ENCODE peak calls at places on chromosomes 16 and 17, in four cellular contexts. J, H, Q and V are unnamed samples.

GRCh38 chr17:1611715-1612114 is 16.9 kb downstream of the SLC43A2 start:
- DNase-seq in J (no peak), H (no peak), Q (peak), V (no peak)

GRCh38 chr17:81434079-81434478 is 38.8 kb downstream of the BAHCC1 start:
- DNase-seq in J (no peak), H (no peak), Q (no peak), V (no peak)

GRCh38 chr17:45584092-45585036 is 93.8 kb upstream of the PLEKHM1 start:
- DNase-seq in J (peak), H (peak), Q (peak), V (peak)

GRCh38 chr17:40854175-40854814 is 12.7 kb downstream of the KRT12 start:
- DNase-seq in J (no peak), H (no peak), Q (peak), V (no peak)

GRCh38 chr16:75679366-75679765 is 2.6 kb upstream of the CPHXL2 start:
- DNase-seq in J (no peak), H (no peak), Q (no peak), V (no peak)

GRCh38 chr17:81429813-81430510 is 34.7 kb downstream of the BAHCC1 start:
- DNase-seq in J (no peak), H (no peak), Q (peak), V (peak)

GRCh38 chr16:28820016-28820415 is 2.8 kb upstream of the ATXN2L start:
- DNase-seq in J (peak), H (no peak), Q (no peak), V (no peak)

GRCh38 chr17:31645351-31645750 is 213.7 kb downstream of the COPRS start:
- DNase-seq in J (no peak), H (no peak), Q (no peak), V (no peak)

GRCh38 chr17:63494300-63494928 is 17.6 kb downstream of the ACE start:
- DNase-seq in J (no peak), H (no peak), Q (no peak), V (no peak)

GRCh38 chr16:963913-964695 is 6.7 kb downstream of the LMF1 start:
- DNase-seq in J (peak), H (no peak), Q (no peak), V (no peak)

GRCh38 chr17:77571562-77571981 is 386.9 kb upstream of the TNRC6C start:
- DNase-seq in J (no peak), H (no peak), Q (no peak), V (no peak)
- TF ChIP-seq POLR2A in J (no peak), H (no peak), Q (no peak), V (no peak)

DNA sequence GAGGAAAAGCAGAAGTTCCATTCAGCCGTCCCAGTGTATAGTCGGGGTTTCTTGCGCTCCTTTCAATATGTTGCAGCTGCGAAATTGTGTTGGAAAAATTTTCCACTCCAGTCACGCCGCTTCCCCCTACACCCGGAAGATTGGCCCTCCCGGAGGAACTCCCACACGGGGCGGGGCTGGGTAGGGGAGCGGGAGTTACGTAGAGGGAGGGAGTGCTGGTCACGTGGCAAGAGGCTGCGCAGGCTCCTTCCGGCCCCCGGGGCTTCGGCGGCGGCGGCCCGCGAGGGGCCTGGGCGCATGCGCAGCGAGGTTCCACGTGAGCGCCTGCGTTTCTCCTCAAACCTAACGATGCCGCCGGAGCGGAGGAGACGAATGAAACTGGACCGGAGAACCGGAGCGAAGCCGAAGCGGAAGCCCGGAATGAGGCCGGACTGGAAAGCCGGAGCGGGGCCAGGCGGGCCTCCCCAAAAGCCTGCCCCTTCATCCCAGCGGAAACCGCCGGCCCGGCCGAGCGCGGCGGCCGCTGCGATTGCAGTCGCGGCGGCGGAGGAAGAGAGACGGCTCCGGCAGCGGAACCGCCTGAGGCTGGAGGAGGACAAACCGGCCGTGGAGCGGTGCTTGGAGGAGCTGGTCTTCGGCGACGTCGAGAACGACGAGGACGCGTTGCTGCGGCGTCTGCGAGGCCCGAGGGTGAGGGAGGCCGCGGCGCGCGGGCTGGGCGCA is at the start of gene UTP18:
- DNase-seq in J (peak), H (peak), Q (peak), V (peak)
- TF ChIP-seq POLR2A in J (peak), H (peak), Q (peak), V (peak)

DNA sequence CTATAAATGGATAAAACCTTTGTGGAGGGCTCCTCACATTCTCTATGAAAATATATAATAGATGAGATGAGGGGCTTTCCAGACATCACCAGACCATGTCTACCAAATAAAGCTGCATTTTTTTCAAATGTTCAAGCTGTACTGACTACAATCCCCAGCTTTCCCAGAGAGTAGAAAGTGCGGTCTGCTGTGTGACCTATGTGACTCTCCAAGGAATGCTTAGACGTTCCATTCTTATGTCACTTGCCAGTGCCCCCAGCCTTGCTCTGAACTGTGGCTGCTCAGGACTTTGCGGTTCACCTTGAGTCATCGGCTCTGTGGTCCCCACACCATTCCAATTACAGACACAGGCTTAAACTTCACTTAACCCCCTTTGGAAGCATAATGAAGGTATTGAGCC is 47.8 kb upstream of the SCNN1B start:
- DNase-seq in J (no peak), H (no peak), Q (no peak), V (no peak)
- TF ChIP-seq POLR2A in J (no peak), H (no peak), Q (no peak), V (no peak)

DNA sequence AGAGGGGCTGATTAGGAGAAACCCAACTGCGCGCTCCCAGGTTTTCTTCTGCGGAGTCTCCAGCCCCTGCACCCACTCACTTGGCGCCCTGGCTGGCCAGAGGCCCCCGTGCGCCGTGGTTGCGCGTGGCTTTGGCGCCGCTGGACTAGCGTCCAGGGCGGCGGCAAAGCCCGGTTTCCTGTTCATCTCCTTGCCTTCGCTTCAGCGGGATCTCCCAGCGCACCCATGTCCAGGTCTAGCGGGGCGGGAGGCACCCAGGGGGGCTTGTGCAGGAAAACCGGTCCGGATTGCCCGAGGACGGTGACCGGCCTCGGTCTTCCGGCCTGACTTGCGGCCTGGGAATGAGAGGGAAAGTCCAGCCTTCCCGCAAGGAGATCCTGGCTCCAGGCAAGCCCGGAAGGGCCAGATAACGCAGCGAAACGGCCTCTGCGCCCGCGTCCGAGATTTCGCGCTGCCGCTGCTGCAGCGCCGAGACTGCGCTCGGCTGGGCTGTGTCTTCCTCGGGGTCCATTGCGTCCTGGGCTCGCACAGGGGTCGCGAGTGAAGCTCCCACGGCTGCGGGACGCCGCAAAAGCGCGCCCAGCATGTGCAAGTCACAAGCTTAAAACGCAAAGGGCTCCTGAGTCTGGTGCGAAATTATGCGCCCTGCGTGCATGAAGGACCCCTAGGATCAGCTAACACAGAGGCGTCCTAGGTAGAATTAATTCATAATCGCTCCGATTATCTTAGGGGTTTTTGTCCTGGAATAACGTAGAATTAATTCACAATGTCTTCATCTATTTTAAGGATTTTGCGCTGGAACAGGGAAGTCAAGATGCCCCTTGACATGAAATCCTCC is 5.7 kb downstream of the FOXF1 start:
- DNase-seq in J (no peak), H (no peak), Q (no peak), V (no peak)
- TF ChIP-seq POLR2A in J (peak), H (no peak), Q (no peak), V (no peak)

GRCh38 chr16:4801962-4802658 is at the start of gene ROGDI:
- DNase-seq in J (peak), H (peak), Q (peak), V (peak)
- TF ChIP-seq POLR2A in J (peak), H (no peak), Q (peak), V (no peak)